ENCODE peak calls at places on chromosome 17, in six cellular contexts. O is SHP77; E is effector CD4-positive, alpha-beta T cell; F is kidney tubule cell; A is head of caudate nucleus; Q is stimulated activated naive CD8-positive, alpha-beta T cell treated with anti-CD3 and anti-CD28 coated beads, Interleukin-15, amount 100 ng/mL, for 72 hours. M is an unnamed sample.

GRCh38 chr17:74466111-74466784 is at the start of gene CD300A:
- DNase-seq in F (no peak), O (no peak), E (no peak), Q (no peak), A (peak; percentile 49), M (no peak)

GRCh38 chr17:60563743-60564142 is 36.2 kb upstream of the PPM1D start:
- DNase-seq in Q (no peak), O (peak; percentile 58), A (no peak), F (peak; percentile 77), E (no peak), M (peak; percentile 38)

GRCh38 chr17:76772842-76773521 is 35.1 kb downstream of the MFSD11 start:
- DNase-seq in F (peak; percentile 83), Q (peak; percentile 24), E (peak; percentile 67), O (no peak), A (no peak), M (peak; percentile 59)

GRCh38 chr17:81814748-81815645 is 11.0 kb downstream of the GCGR start:
- DNase-seq in F (peak; percentile 82), O (no peak), A (no peak), Q (no peak), E (no peak), M (peak; percentile 47)

GRCh38 chr17:37300683-37301082 is 75.1 kb upstream of the C17orf78 start:
- DNase-seq in O (no peak), E (no peak), F (no peak), A (no peak), Q (no peak), M (no peak)

GRCh38 chr17:28500712-28501379 is 5.3 kb upstream of the FOXN1 start:
- DNase-seq in E (no peak), Q (no peak), F (peak; percentile 29), O (no peak), A (no peak), M (no peak)

GRCh38 chr17:43401293-43401692 is 2.5 kb downstream of the ARL4D start:
- DNase-seq in F (peak; percentile 95), O (no peak), A (no peak), Q (no peak), E (no peak), M (no peak)

GRCh38 chr17:3547628-3548027 is 10.0 kb downstream of the TRPV3 start:
- DNase-seq in F (no peak), Q (no peak), O (no peak), E (no peak), A (no peak), M (no peak)

GRCh38 chr17:56367381-56367780 is 214.1 kb downstream of the ANKFN1 start:
- DNase-seq in E (no peak), F (no peak), Q (no peak), O (no peak), A (no peak), M (no peak)

M was measured in HepG2.